ENCODE peak calls at places on chromosomes 13 and 19, in nine cellular contexts. K is Peyer's patch, T is IMR-90, Q is lower lobe of right lung, G is ascending aorta, P is fibroblast of pulmonary artery, H is endodermal cell, N is stomach, B is AG04449. J is an unnamed sample.

GRCh38 chr13:24623141-24623665 is 57.0 kb upstream of the ATP12A start:
- DNase-seq in Q (no peak), B (no peak), P (no peak), T (no peak), G (no peak), H (peak; percentile 5), K (no peak), N (no peak), J (no peak)

GRCh38 chr13:110950819-110951570 is 36.1 kb upstream of the ANKRD10 start:
- DNase-seq in G (peak; percentile 60), P (no peak), Q (no peak), H (no peak), K (no peak), T (no peak), B (no peak), N (no peak), J (no peak)

GRCh38 chr13:51584731-51585191 is 499 bp downstream of the WDFY2 start:
- DNase-seq in Q (peak; percentile 75), H (no peak), G (peak; percentile 81), B (no peak), P (peak; percentile 51), K (peak; percentile 81), N (peak; percentile 56), T (peak; percentile 37), J (peak; percentile 58)

GRCh38 chr13:99646866-99647592 is 145.8 kb downstream of the TM9SF2 start:
- DNase-seq in P (no peak), B (no peak), N (no peak), G (no peak), Q (no peak), H (no peak), T (no peak), K (no peak), J (no peak)

GRCh38 chr19:16326401-16327130 is 1.9 kb downstream of the KLF2 start:
- DNase-seq in P (peak; percentile 61), B (no peak), Q (peak; percentile 63), H (peak; percentile 74), G (no peak), K (peak; percentile 69), T (no peak), N (no peak), J (peak; percentile 62)

GRCh38 chr13:46160474-46161066 is 21.4 kb downstream of the LCP1 start:
- DNase-seq in P (peak; percentile 80), B (no peak), H (peak; percentile 56), Q (no peak), G (no peak), T (peak; percentile 54), N (no peak), K (peak; percentile 54), J (peak; percentile 76)

GRCh38 chr19:10566658-10567410 is 1.0 kb upstream of the KRI1 start:
- DNase-seq in B (no peak), P (no peak), H (peak; percentile 63), Q (no peak), T (no peak), K (peak; percentile 73), N (no peak), G (peak; percentile 71), J (no peak)

GRCh38 chr13:48216204-48216711 is 16.7 kb upstream of the ITM2B start:
- DNase-seq in N (no peak), K (no peak), T (no peak), Q (no peak), P (no peak), B (no peak), H (no peak), G (no peak), J (no peak)

GRCh38 chr19:2714531-2715269 is 6.5 kb downstream of the DIRAS1 start:
- DNase-seq in Q (peak; percentile 25), N (no peak), T (no peak), B (no peak), G (no peak), H (no peak), P (no peak), K (no peak), J (no peak)

GRCh38 chr13:21240586-21240985 is 64.1 kb downstream of the MRPL57 start:
- DNase-seq in H (no peak), Q (no peak), T (peak; percentile 58), K (no peak), G (no peak), B (peak; percentile 19), N (no peak), P (peak; percentile 51), J (peak; percentile 53)

GRCh38 chr13:48265217-48265815 is 32.3 kb downstream of the ITM2B start:
- DNase-seq in H (no peak), Q (no peak), P (no peak), G (no peak), T (no peak), B (no peak), K (peak; percentile 62), N (no peak), J (no peak)

GRCh38 chr19:2603320-2603719 is 99.2 kb downstream of the GNG7 start:
- DNase-seq in T (no peak), K (peak; percentile 47), G (peak; percentile 85), N (no peak), Q (peak; percentile 39), H (peak; percentile 77), P (peak; percentile 51), B (no peak), J (peak; percentile 55)

GRCh38 chr13:48531416-48532145 is 1.3 kb downstream of the RCBTB2 start:
- DNase-seq in Q (no peak), B (no peak), P (no peak), T (no peak), K (no peak), N (no peak), H (peak; percentile 52), G (no peak), J (no peak)

GRCh38 chr19:55316646-55317045 is 8.5 kb downstream of the TMEM150B start:
- DNase-seq in K (no peak), B (no peak), Q (no peak), T (no peak), P (no peak), N (no peak), G (no peak), H (no peak), J (no peak)

GRCh38 chr13:48660356-48661076 is 6.8 kb downstream of the CYSLTR2 start:
- DNase-seq in N (no peak), B (no peak), G (no peak), P (no peak), K (no peak), Q (no peak), T (no peak), H (no peak), J (no peak)

DNA sequence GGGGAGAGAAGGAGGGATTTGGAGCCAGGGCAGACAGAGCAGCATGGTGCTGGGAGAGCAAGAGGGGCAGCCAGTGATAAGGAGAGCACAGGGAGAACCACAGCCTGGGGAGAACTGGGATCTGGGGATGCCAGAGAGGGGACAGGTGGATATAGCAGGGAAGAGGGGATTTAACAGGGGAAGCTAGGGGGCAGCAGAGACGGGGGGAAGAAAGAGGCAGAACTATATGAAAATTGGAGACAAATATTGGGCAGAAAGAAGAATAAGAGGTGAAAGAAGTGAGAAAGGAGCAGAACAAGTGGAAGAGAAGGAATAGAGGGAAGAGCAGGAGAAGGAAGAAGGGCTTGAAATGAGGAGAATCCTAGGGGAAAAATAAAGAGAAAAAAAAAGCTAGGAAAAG is 6.5 kb upstream of the ZNF528 start:
- DNase-seq in H (peak; percentile 45), T (no peak), N (no peak), Q (no peak), K (no peak), B (no peak), P (no peak), G (no peak), J (no peak)
- TF ChIP-seq CTCF in H (peak; percentile 64), T (no peak), N (no peak), Q (no peak), K (no peak), B (no peak), P (no peak), G (no peak), J (no peak)

GRCh38 chr13:113121928-113122420 is 625 bp upstream of the F10 start:
- DNase-seq in B (no peak), N (no peak), P (no peak), T (no peak), K (peak; percentile 30), Q (peak; percentile 41), H (no peak), G (peak; percentile 56), J (no peak)

GRCh38 chr13:113124211-113125025 is 1.8 kb downstream of the F10 start:
- DNase-seq in G (peak; percentile 57), K (peak; percentile 34), Q (peak; percentile 25), N (no peak), B (no peak), T (no peak), H (no peak), P (no peak), J (no peak)

GRCh38 chr13:113122571-113123225 is at the start of gene F10:
- DNase-seq in T (peak; percentile 75), B (no peak), Q (peak; percentile 48), P (peak; percentile 67), N (peak; percentile 73), K (peak; percentile 90), G (peak; percentile 79), H (peak; percentile 93), J (peak; percentile 78)

GRCh38 chr13:113121183-113121927 is 1.2 kb upstream of the F10 start:
- DNase-seq in G (peak; percentile 60), N (no peak), P (no peak), Q (peak; percentile 32), B (no peak), T (no peak), K (peak; percentile 36), H (peak; percentile 38), J (no peak)

GRCh38 chr13:113123226-113124150 is 889 bp downstream of the F10 start:
- DNase-seq in G (peak; percentile 59), K (peak; percentile 43), B (no peak), H (peak; percentile 76), Q (peak; percentile 41), P (no peak), N (no peak), T (no peak), J (no peak)
- H3K4me3 ChIP-seq in G (peak overlapping the region; percentile 53), K (no peak overlapping the region), B (no peak overlapping the region), H (peak overlapping the region; percentile 57), Q (peak overlapping the region; percentile 43), P (no peak overlapping the region), N (peak overlapping the region; percentile 32), T (peak overlapping the region; percentile 44), J (no peak overlapping the region)

GRCh38 chr19:9431475-9431874 is 3.9 kb downstream of the ZNF266 start:
- DNase-seq in G (no peak), B (no peak), Q (no peak), H (peak; percentile 92), P (no peak), T (peak; percentile 29), K (no peak), N (no peak), J (peak; percentile 82)
- TF ChIP-seq CTCF in G (no peak), B (peak; percentile 7), Q (peak; percentile 43), H (peak; percentile 76), P (peak; percentile 30), T (peak; percentile 45), K (no peak), N (no peak), J (peak; percentile 78)

DNA sequence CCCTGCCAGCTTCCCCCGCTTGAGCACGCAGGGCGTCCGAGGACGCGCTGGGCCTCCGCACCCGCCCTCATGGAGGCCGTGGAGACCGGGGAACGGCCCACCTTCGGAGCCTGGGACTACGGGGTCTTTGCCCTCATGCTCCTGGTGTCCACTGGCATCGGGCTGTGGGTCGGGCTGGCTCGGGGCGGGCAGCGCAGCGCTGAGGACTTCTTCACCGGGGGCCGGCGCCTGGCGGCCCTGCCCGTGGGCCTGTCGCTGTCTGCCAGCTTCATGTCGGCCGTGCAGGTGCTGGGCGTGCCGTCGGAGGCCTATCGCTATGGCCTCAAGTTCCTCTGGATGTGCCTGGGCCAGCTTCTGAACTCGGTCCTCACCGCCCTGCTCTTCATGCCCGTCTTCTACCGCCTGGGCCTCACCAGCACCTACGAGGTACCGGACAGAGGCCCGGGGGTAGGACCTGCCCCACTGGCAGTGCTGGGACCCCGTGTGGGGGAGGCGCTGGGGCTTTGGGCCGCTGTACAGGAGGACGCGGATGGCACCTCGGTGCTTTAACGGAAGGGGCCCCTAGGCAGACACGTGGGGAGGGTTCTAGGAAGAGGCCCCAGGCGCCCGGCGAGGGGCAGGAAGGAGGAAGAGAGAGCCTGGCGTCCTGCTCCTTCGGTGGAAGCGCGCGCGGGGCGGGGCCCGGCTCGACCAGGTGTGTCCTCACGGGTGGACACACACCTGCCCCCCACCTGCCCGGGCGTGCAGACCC is 681 bp downstream of the SLC5A5 start:
- DNase-seq in Q (no peak), T (no peak), B (no peak), N (no peak), H (peak; percentile 62), P (no peak), G (no peak), K (peak; percentile 65), J (no peak)
- H3K4me3 ChIP-seq in Q (peak overlapping the region; percentile 32), T (no peak overlapping the region), B (no peak overlapping the region), N (peak overlapping the region; percentile 24), H (no peak overlapping the region), P (no peak overlapping the region), G (peak overlapping the region; percentile 8), K (peak overlapping the region; percentile 28), J (no peak overlapping the region)